ENCODE peak calls at places on chromosome 13, in ten cellular contexts. K, O, D, X, W, Z, G, I, R and P are unnamed samples.

GRCh38 chr13:40875583-40875982 is 86.2 kb downstream of the SLC25A15 start:
- DNase-seq in K (no peak), O (no peak), D (no peak), X (no peak), W (no peak), Z (no peak), G (no peak), I (no peak), R (no peak), P (no peak)

GRCh38 chr13:76632388-76633044 is 253.7 kb downstream of the KCTD12 start:
- DNase-seq in K (no peak), O (no peak), D (no peak), X (no peak), W (peak; percentile 14), Z (no peak), G (peak; percentile 19), I (no peak), R (no peak), P (no peak)

GRCh38 chr13:41311607-41312500 is 787 bp downstream of the NAA16 start:
- DNase-seq in K (no peak), O (peak; percentile 67), D (no peak), X (peak; percentile 52), W (peak; percentile 67), Z (peak; percentile 50), G (peak; percentile 64), I (no peak), R (peak; percentile 7), P (peak; percentile 35)

GRCh38 chr13:101116826-101117225 is 299.5 kb downstream of the NALCN start:
- DNase-seq in K (no peak), O (no peak), D (no peak), X (no peak), W (no peak), Z (no peak), G (no peak), I (no peak), R (no peak), P (no peak)

GRCh38 chr13:38350114-38350617 is 515 bp downstream of the UFM1 start:
- DNase-seq in K (peak; percentile 32), O (peak; percentile 64), D (no peak), X (peak; percentile 69), W (peak; percentile 13), Z (peak; percentile 54), G (peak; percentile 78), I (peak; percentile 28), R (peak; percentile 49), P (peak; percentile 40)

GRCh38 chr13:48142437-48142836 is 47.5 kb upstream of the MED4 start:
- DNase-seq in K (no peak), O (no peak), D (no peak), X (no peak), W (no peak), Z (no peak), G (no peak), I (no peak), R (no peak), P (no peak)

GRCh38 chr13:20442370-20442769 is 83.3 kb downstream of the CRYL1 start:
- DNase-seq in K (no peak), O (no peak), D (no peak), X (no peak), W (peak; percentile 42), Z (no peak), G (no peak), I (no peak), R (no peak), P (peak; percentile 49)

GRCh38 chr13:73656863-73657262 is 477.3 kb downstream of the KLF12 start:
- DNase-seq in K (no peak), O (no peak), D (no peak), X (no peak), W (no peak), Z (no peak), G (no peak), I (no peak), R (no peak), P (peak; percentile 70)

GRCh38 chr13:45108716-45109706 is 11.3 kb upstream of the GTF2F2 start:
- DNase-seq in K (no peak), O (peak; percentile 52), D (no peak), X (no peak), W (peak; percentile 67), Z (no peak), G (peak; percentile 41), I (peak; percentile 68), R (no peak), P (no peak)

GRCh38 chr13:47256618-47257017 is 359.8 kb upstream of the HTR2A start:
- DNase-seq in K (no peak), O (peak; percentile 88), D (no peak), X (no peak), W (no peak), Z (no peak), G (no peak), I (no peak), R (no peak), P (peak; percentile 89)

GRCh38 chr13:58455094-58455493 is 823.5 kb downstream of the PCDH17 start:
- DNase-seq in K (no peak), O (no peak), D (no peak), X (no peak), W (no peak), Z (no peak), G (no peak), I (no peak), R (no peak), P (no peak)

GRCh38 chr13:112892759-112893569 is 76.0 kb upstream of the MCF2L start:
- DNase-seq in K (no peak), O (no peak), D (no peak), X (peak; percentile 54), W (no peak), Z (peak; percentile 28), G (peak; percentile 79), I (no peak), R (peak; percentile 83), P (no peak)

GRCh38 chr13:31046711-31047279 is 114.3 kb downstream of the TEX26 start:
- DNase-seq in K (no peak), O (peak; percentile 69), D (peak; percentile 72), X (no peak), W (no peak), Z (peak; percentile 34), G (peak; percentile 62), I (no peak), R (no peak), P (no peak)

GRCh38 chr13:112229992-112230872 is 145.9 kb upstream of the SPACA7 start:
- DNase-seq in K (no peak), O (no peak), D (no peak), X (no peak), W (peak; percentile 70), Z (no peak), G (no peak), I (no peak), R (no peak), P (no peak)

GRCh38 chr13:23350009-23350408 is 83.5 kb downstream of the SACS start:
- DNase-seq in K (no peak), O (peak; percentile 19), D (no peak), X (no peak), W (no peak), Z (no peak), G (peak; percentile 51), I (no peak), R (no peak), P (no peak)

GRCh38 chr13:23956106-23956505 is 58.8 kb upstream of the C1QTNF9B start:
- DNase-seq in K (no peak), O (peak; percentile 50), D (peak; percentile 70), X (no peak), W (no peak), Z (no peak), G (peak; percentile 63), I (no peak), R (no peak), P (peak; percentile 93)

GRCh38 chr13:73767191-73767741 is 366.9 kb downstream of the KLF12 start:
- DNase-seq in K (no peak), O (peak; percentile 39), D (peak; percentile 24), X (no peak), W (peak; percentile 31), Z (no peak), G (peak; percentile 14), I (no peak), R (peak; percentile 20), P (no peak)

GRCh38 chr13:113157206-113157928 is 1.1 kb upstream of the PROZ start:
- DNase-seq in K (no peak), O (no peak), D (no peak), X (no peak), W (no peak), Z (no peak), G (no peak), I (no peak), R (no peak), P (no peak)

GRCh38 chr13:84902243-84902642 is 897.0 kb downstream of the SLITRK6 start:
- DNase-seq in K (no peak), O (no peak), D (no peak), X (no peak), W (no peak), Z (no peak), G (no peak), I (no peak), R (no peak), P (no peak)

GRCh38 chr13:39956036-39956435 is 300.6 kb downstream of the COG6 start:
- DNase-seq in K (no peak), O (no peak), D (no peak), X (no peak), W (no peak), Z (no peak), G (no peak), I (no peak), R (no peak), P (no peak)

GRCh38 chr13:33696530-33696929 is 121.4 kb upstream of the RFC3 start:
- DNase-seq in K (no peak), O (no peak), D (no peak), X (no peak), W (no peak), Z (no peak), G (no peak), I (no peak), R (no peak), P (peak; percentile 51)

GRCh38 chr13:39789451-39789850 is 134.0 kb downstream of the COG6 start:
- DNase-seq in K (no peak), O (no peak), D (no peak), X (no peak), W (no peak), Z (no peak), G (no peak), I (no peak), R (no peak), P (peak; percentile 10)

GRCh38 chr13:87094646-87095045 is 576.5 kb upstream of the SLITRK5 start:
- DNase-seq in K (no peak), O (no peak), D (no peak), X (no peak), W (no peak), Z (no peak), G (no peak), I (no peak), R (no peak), P (peak; percentile 5)

GRCh38 chr13:45786293-45786920 is 65.1 kb downstream of the SIAH3 start:
- DNase-seq in K (no peak), O (no peak), D (no peak), X (peak; percentile 21), W (no peak), Z (no peak), G (no peak), I (no peak), R (no peak), P (no peak)

GRCh38 chr13:97279913-97280312 is 57.8 kb downstream of the MBNL2 start:
- DNase-seq in K (no peak), O (peak; percentile 75), D (no peak), X (no peak), W (no peak), Z (no peak), G (no peak), I (peak; percentile 78), R (no peak), P (peak; percentile 51)

GRCh38 chr13:76619631-76620030 is 266.6 kb downstream of the KCTD12 start:
- DNase-seq in K (no peak), O (no peak), D (no peak), X (no peak), W (no peak), Z (no peak), G (no peak), I (no peak), R (no peak), P (no peak)

GRCh38 chr13:94192576-94192975 is 286.9 kb downstream of the DCT start:
- DNase-seq in K (no peak), O (peak; percentile 42), D (no peak), X (no peak), W (peak; percentile 43), Z (peak; percentile 50), G (peak; percentile 21), I (no peak), R (peak; percentile 30), P (peak; percentile 53)

GRCh38 chr13:73776137-73776785 is 357.9 kb downstream of the KLF12 start:
- DNase-seq in K (no peak), O (no peak), D (no peak), X (no peak), W (no peak), Z (no peak), G (no peak), I (no peak), R (no peak), P (no peak)